ENCODE peak calls at places on chromosomes 1 and 21, in five cellular contexts. I is uterus; S is stimulated activated naive CD4-positive, alpha-beta T cell treated with Interleukin-2 at 50 U/mL for 16 hours; H is T-helper 2 cell; F is GM20000. Q is an unnamed sample.

GRCh38 chr21:45454924-45455315 is 50.0 kb downstream of the COL18A1 start:
- DNase-seq in I (no peak), F (no peak), S (no peak), H (no peak), Q (no peak)

GRCh38 chr21:37564341-37564923 is 197.9 kb downstream of the DYRK1A start:
- DNase-seq in I (peak; percentile 88), S (peak; percentile 91), F (peak; percentile 56), H (peak; percentile 40), Q (peak; percentile 15)

GRCh38 chr1:244431166-244431565 is 20.5 kb downstream of the ADSS2 start:
- DNase-seq in S (no peak), H (no peak), F (no peak), I (no peak), Q (no peak)

GRCh38 chr1:29415156-29415830 is 179.0 kb downstream of the PTPRU start:
- DNase-seq in H (no peak), F (no peak), S (no peak), I (no peak), Q (no peak)

GRCh38 chr1:89609781-89610456 is 23.0 kb upstream of the LRRC8C start:
- DNase-seq in I (no peak), H (no peak), S (peak; percentile 8), F (no peak), Q (no peak)

GRCh38 chr21:36202721-36203602 is 46.3 kb downstream of the DOP1B start:
- DNase-seq in F (no peak), S (no peak), I (no peak), H (no peak), Q (no peak)

GRCh38 chr1:198657550-198658064 is 18.8 kb downstream of the PTPRC start:
- DNase-seq in S (no peak), F (no peak), I (no peak), H (no peak), Q (no peak)

GRCh38 chr21:42223826-42224575 is 5.1 kb downstream of the ABCG1 start:
- DNase-seq in F (no peak), I (no peak), S (no peak), H (no peak), Q (no peak)

GRCh38 chr1:32963746-32964460 is 706 bp downstream of the RNF19B start:
- DNase-seq in I (peak; percentile 56), F (peak; percentile 73), S (peak; percentile 66), H (peak; percentile 30), Q (peak; percentile 54)

GRCh38 chr1:42010381-42010780 is 91.7 kb upstream of the HIVEP3 start:
- DNase-seq in F (no peak), S (no peak), H (no peak), I (no peak), Q (no peak)

GRCh38 chr1:94413311-94413710 is 4.9 kb upstream of the ABCD3 start:
- DNase-seq in I (no peak), S (no peak), F (no peak), H (no peak), Q (no peak)

GRCh38 chr1:23163395-23163794 is 5.3 kb downstream of the LUZP1 start:
- DNase-seq in I (no peak), F (no peak), S (no peak), H (no peak), Q (no peak)

GRCh38 chr1:113647121-113647520 is 112.2 kb downstream of the PHTF1 start:
- DNase-seq in I (no peak), S (no peak), F (no peak), H (no peak), Q (no peak)

GRCh38 chr1:39226836-39227235 is 22.3 kb downstream of the MACF1 start:
- DNase-seq in S (no peak), F (no peak), I (no peak), H (no peak), Q (no peak)

GRCh38 chr1:93519196-93519825 is 71.4 kb downstream of the FNBP1L start:
- DNase-seq in H (no peak), I (no peak), F (no peak), S (no peak), Q (no peak)

GRCh38 chr1:171801395-171801990 is 20.0 kb downstream of the METTL13 start:
- DNase-seq in H (no peak), F (peak; percentile 49), I (no peak), S (no peak), Q (peak; percentile 51)

GRCh38 chr1:117527566-117528102 is 78.2 kb upstream of the TENT5C start:
- DNase-seq in H (no peak), I (no peak), F (no peak), S (no peak), Q (no peak)

GRCh38 chr1:64877598-64877997 is 88.8 kb downstream of the JAK1 start:
- DNase-seq in S (no peak), I (no peak), F (no peak), H (no peak), Q (no peak)

GRCh38 chr1:94014635-94015488 is 105.6 kb upstream of the GCLM start:
- DNase-seq in S (no peak), H (no peak), I (no peak), F (no peak), Q (no peak)

GRCh38 chr1:112284796-112285195 is 111.2 kb upstream of the CTTNBP2NL start:
- DNase-seq in I (no peak), H (no peak), S (no peak), F (no peak), Q (no peak)

GRCh38 chr1:97038410-97038809 is 316.8 kb downstream of the PTBP2 start:
- DNase-seq in F (no peak), S (no peak), I (no peak), H (no peak), Q (no peak)

GRCh38 chr1:204130178-204130577 is 21.7 kb downstream of the ETNK2 start:
- DNase-seq in S (no peak), F (no peak), I (peak; percentile 50), H (no peak), Q (no peak)

GRCh38 chr1:35499652-35500176 is 57.5 kb downstream of the KIAA0319L start:
- DNase-seq in I (no peak), H (no peak), F (no peak), S (peak; percentile 12), Q (no peak)

GRCh38 chr1:39940980-39941871 is 13.7 kb upstream of the MFSD2A start:
- DNase-seq in S (no peak), I (no peak), H (no peak), F (no peak), Q (no peak)

GRCh38 chr21:35038772-35039145 is 10.3 kb downstream of the RUNX1 start:
- DNase-seq in H (no peak), F (no peak), S (no peak), I (no peak), Q (no peak)

GRCh38 chr1:64019818-64020217 is 183.6 kb upstream of the UBE2U start:
- DNase-seq in S (no peak), F (peak; percentile 15), I (peak; percentile 36), H (no peak), Q (no peak)